ENCODE peak calls at places on chromosomes 2 and 18, in nine cellular contexts. B is activated CD4-positive, CD25-positive, alpha-beta regulatory T cell; Q is CD8-positive, alpha-beta memory T cell; E is astrocyte; U is nucleus accumbens; K is D341Med; G is fibroblast of lung; O is GM20000; H is globus pallidus. X is an unnamed sample.

GRCh38 chr2:68466361-68466777 is 725 bp downstream of the FBXO48 start:
- DNase-seq in U (no peak), E (peak; percentile 89), O (peak; percentile 21), H (no peak), K (no peak), B (peak; percentile 16), Q (peak; percentile 47), G (peak; percentile 45), X (peak; percentile 27)

GRCh38 chr2:179376881-179377280 is 112.2 kb upstream of the SESTD1 start:
- DNase-seq in Q (no peak), G (peak; percentile 65), O (no peak), K (no peak), H (no peak), U (no peak), E (peak; percentile 75), B (no peak), X (no peak)

GRCh38 chr2:23532311-23533013 is 147.5 kb downstream of the KLHL29 start:
- DNase-seq in G (no peak), Q (no peak), O (peak; percentile 52), U (no peak), K (peak; percentile 57), E (no peak), H (no peak), B (no peak), X (no peak)

GRCh38 chr18:22871809-22872525 is 61.2 kb upstream of the RBBP8 start:
- DNase-seq in G (peak; percentile 5), H (no peak), O (no peak), U (no peak), B (no peak), E (peak; percentile 85), K (no peak), Q (no peak), X (peak; percentile 25)

GRCh38 chr2:217732995-217733394 is 269.8 kb downstream of the TNS1 start:
- DNase-seq in G (no peak), B (no peak), Q (no peak), K (no peak), H (no peak), O (no peak), E (peak; percentile 60), U (no peak), X (no peak)

GRCh38 chr18:71541643-71542042 is 1002.5 kb downstream of the CBLN2 start:
- DNase-seq in H (no peak), B (no peak), E (no peak), K (no peak), Q (no peak), U (no peak), O (no peak), G (no peak), X (no peak)

GRCh38 chr2:234026693-234027254 is 23.7 kb upstream of the SPP2 start:
- DNase-seq in U (no peak), K (no peak), H (no peak), G (no peak), Q (no peak), B (no peak), E (no peak), O (no peak), X (no peak)

GRCh38 chr2:173150087-173150486 is 74.4 kb downstream of the MAP3K20 start:
- DNase-seq in O (no peak), G (peak; percentile 48), H (no peak), B (no peak), U (no peak), K (no peak), Q (no peak), E (peak; percentile 86), X (no peak)

GRCh38 chr2:14743883-14744282 is 111.4 kb downstream of the LRATD1 start:
- DNase-seq in E (no peak), H (no peak), Q (no peak), O (no peak), K (no peak), U (no peak), G (no peak), B (no peak), X (no peak)

GRCh38 chr2:25879133-25879730 is 945 bp upstream of the ASXL2 start:
- DNase-seq in O (no peak), B (no peak), Q (no peak), G (peak; percentile 47), U (no peak), E (peak; percentile 70), H (no peak), K (no peak), X (no peak)

GRCh38 chr18:46362533-46362932 is 258.3 kb downstream of the HAUS1 start:
- DNase-seq in U (no peak), Q (no peak), B (no peak), H (no peak), K (no peak), E (no peak), O (no peak), G (no peak), X (no peak)

GRCh38 chr2:117942551-117942950 is 71.3 kb downstream of the CCDC93 start:
- DNase-seq in O (no peak), Q (no peak), E (no peak), G (no peak), K (no peak), U (no peak), H (no peak), B (no peak), X (no peak)

GRCh38 chr2:176473177-176473576 is 203.9 kb downstream of the MTX2 start:
- DNase-seq in H (no peak), E (no peak), G (peak; percentile 39), O (peak; percentile 45), U (no peak), Q (no peak), K (peak; percentile 33), B (no peak), X (peak; percentile 8)

GRCh38 chr2:231781798-231782726 is 980 bp upstream of the PDE6D start:
- DNase-seq in U (no peak), H (peak; percentile 49), O (peak; percentile 46), Q (peak; percentile 16), B (no peak), K (no peak), E (peak; percentile 53), G (peak; percentile 65), X (peak; percentile 72)

GRCh38 chr2:105447476-105447875 is 48.6 kb upstream of the FHL2 start:
- DNase-seq in O (no peak), H (no peak), E (peak; percentile 84), U (no peak), Q (no peak), K (no peak), G (no peak), B (no peak), X (no peak)

GRCh38 chr2:163733301-163733938 is 2.4 kb downstream of the FIGN start:
- DNase-seq in B (no peak), G (peak; percentile 58), H (peak; percentile 79), Q (no peak), K (no peak), U (no peak), E (no peak), O (no peak), X (no peak)

X was measured in small intestine.